ENCODE peak calls at places on chromosomes 7 and 10, in seven cellular contexts. A, U, D, K, M, H and T are unnamed samples. For H3K4me1, the result is how much of the 10 kb centered on the place peaks cover.

GRCh38 chr10:120948889-120949382 is 97.8 kb downstream of the WDR11 start:
- DNase-seq in K (peak), U (peak), A (peak), M (peak), D (peak), H (peak), T (peak)

GRCh38 chr7:76397409-76398183 is 11.9 kb downstream of the SSC4D start:
- DNase-seq in A (peak), K (peak), M (peak), D (peak), U (peak), H (peak), T (peak)

GRCh38 chr10:104309980-104310978 is 28.0 kb downstream of the ITPRIP start:
- DNase-seq in A (peak), H (no peak), M (peak), D (peak), K (peak), U (peak), T (peak)

GRCh38 chr10:29530112-29530976 is 104.4 kb downstream of the SVIL start:
- DNase-seq in A (no peak), U (no peak), D (no peak), H (no peak), M (no peak), K (no peak), T (no peak)

GRCh38 chr7:24597014-24597413 is 23.8 kb downstream of the PALS2 start:
- DNase-seq in H (no peak), K (no peak), M (no peak), D (no peak), A (no peak), U (no peak), T (no peak)

GRCh38 chr7:11343818-11344413 is 370.2 kb downstream of the PHF14 start:
- DNase-seq in A (no peak), D (peak), K (no peak), H (no peak), M (no peak), U (no peak), T (peak)

GRCh38 chr10:50990568-50991495 is 83.5 kb upstream of the PRKG1 start:
- DNase-seq in A (peak), U (peak), D (peak), M (peak), H (peak), K (peak), T (peak)

GRCh38 chr7:102415685-102416225 is 17.6 kb upstream of the ORAI2 start:
- DNase-seq in M (no peak), K (no peak), U (no peak), H (no peak), D (no peak), A (no peak), T (no peak)

GRCh38 chr10:568848-569247 is 120.6 kb downstream of the DIP2C start:
- DNase-seq in A (no peak), K (no peak), D (no peak), U (no peak), M (no peak), H (no peak), T (no peak)

GRCh38 chr10:101695404-101695732 is 398 bp upstream of the FBXW4 start:
- DNase-seq in D (no peak), A (no peak), K (no peak), M (no peak), H (no peak), U (no peak), T (no peak)

GRCh38 chr10:101696632-101697031 is 1.7 kb upstream of the FBXW4 start:
- DNase-seq in A (no peak), D (no peak), U (no peak), K (no peak), M (no peak), H (no peak), T (no peak)

GRCh38 chr10:101693701-101694055 is 1.3 kb downstream of the FBXW4 start:
- DNase-seq in K (no peak), A (no peak), D (peak), H (peak), M (no peak), U (peak), T (peak)

GRCh38 chr10:101694674-101695403 is at the start of gene FBXW4:
- DNase-seq in D (peak), U (peak), A (peak), M (peak), H (peak), K (peak), T (peak)

GRCh38 chr10:101694056-101694673 is 805 bp downstream of the FBXW4 start:
- DNase-seq in K (peak), U (peak), D (peak), H (peak), A (peak), M (peak), T (peak)
- H3K4me3 ChIP-seq in K (peak), U (peak), D (peak), H (peak), A (peak), M (peak), T (peak)

DNA sequence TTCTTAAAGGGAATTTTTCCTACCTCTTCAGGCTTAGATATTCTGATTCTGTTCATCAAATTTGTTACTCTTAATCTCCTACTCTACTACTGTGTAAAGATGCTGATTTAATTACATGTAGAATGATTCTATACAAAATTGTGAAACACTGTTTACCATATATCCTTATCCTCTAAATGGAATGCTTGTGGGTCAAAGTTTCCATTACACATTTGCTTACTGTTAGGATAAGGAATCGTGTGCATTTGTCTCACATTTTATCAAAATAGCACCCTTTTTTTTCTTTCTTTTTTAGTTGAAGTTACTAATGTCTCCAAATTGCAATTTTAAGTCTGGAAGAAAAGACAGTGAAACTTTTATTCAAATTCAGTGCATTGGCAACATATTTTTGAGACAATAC is 65.3 kb downstream of the TFEC start:
- DNase-seq in U (no peak), K (no peak), A (no peak), D (no peak), H (no peak), M (no peak), T (peak)
- H3K4me1 ChIP-seq in U (under half), K (under half), A (under half), D (under half), H (under half), M (under half), T (under half)

DNA sequence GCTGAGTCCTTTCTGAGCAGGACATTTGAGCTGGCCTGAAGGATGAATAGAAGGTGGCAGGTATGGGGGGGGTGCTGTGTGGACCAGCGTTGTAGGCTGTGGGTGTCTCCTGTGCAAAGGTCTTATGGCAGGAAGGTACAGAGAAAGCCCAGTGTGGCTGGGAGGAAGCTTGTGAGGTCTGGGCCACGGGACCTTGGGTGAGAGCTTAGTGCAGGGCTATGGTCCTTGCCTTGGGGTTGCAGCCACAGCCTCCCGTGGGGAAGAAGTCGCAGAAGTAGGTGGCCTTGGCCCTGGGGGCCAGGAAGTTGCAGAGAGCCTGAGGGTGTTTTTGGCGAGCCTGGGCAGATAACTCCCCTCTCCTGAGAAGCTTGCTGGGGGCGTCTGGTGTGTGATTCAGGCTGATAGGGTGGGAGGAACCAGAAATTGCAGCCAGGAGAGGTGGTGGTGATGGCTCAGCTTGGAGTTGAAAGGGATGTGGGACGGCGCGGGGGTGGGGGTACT is 172.0 kb upstream of the TNRC18 start:
- DNase-seq in U (peak), D (no peak), M (peak), H (no peak), K (no peak), A (no peak), T (no peak)
- H3K4me3 ChIP-seq in U (peak), D (peak), M (peak), H (peak), K (peak), A (peak), T (peak)

DNA sequence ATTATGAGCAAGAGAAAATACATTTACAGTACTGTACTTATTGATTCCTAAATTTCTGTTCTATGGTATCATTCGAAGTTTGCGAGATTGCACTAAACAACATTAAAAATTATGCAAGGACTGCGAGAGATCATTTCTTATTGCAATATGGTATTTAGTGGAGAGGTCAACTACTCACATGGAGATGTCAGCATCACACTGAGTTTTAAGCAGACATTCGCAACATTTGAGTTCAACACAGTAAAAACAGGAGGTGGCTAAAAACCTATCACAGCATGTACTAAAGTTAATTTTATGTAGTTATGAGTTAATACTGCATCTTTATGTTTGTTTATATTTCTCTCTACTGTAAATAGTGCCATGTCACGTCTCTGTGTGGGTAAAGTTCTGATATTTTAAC is 53.5 kb downstream of the JMJD1C start:
- DNase-seq in H (no peak), K (no peak), D (no peak), M (no peak), A (no peak), U (no peak), T (no peak)
- H3K4me1 ChIP-seq in H (under half), K (under half), D (under half), M (under half), A (under half), U (under half), T (under half)

DNA sequence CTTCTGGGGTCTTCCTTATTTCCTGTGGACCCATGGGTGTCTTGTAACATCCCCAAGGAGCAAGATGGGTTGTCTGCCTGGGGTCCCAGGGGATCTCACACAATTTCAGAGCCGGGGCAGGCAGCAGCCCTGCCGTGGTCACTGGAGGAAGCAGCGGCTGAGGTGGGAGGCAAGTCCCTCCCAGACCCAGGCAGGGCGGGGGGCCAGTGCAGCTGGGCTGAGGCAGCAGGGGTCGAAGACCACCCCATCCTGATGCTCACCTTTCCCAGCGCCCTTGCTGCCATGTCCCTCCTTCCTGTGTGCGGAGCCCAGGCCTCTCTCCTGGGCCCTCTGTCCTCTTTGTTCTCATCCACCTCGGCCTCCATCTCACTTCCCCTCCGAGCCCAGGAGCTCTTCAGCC is 583.0 kb upstream of the COBL start:
- DNase-seq in M (no peak), A (no peak), D (no peak), K (no peak), U (no peak), H (no peak), T (no peak)
- H3K4me3 ChIP-seq in M (no peak), A (no peak), D (no peak), K (no peak), U (no peak), H (no peak), T (no peak)

GRCh38 chr10:123858907-123859650 is 32.5 kb downstream of the CPXM2 start:
- DNase-seq in D (no peak), K (no peak), A (no peak), H (no peak), M (no peak), U (no peak), T (no peak)

GRCh38 chr10:123858039-123858740 is 33.4 kb downstream of the CPXM2 start:
- DNase-seq in M (no peak), A (peak), U (no peak), K (no peak), H (no peak), D (peak), T (peak)

GRCh38 chr10:123860856-123861255 is 30.8 kb downstream of the CPXM2 start:
- DNase-seq in M (no peak), U (no peak), D (no peak), H (no peak), A (no peak), K (no peak), T (no peak)

GRCh38 chr10:123859651-123860045 is 32.0 kb downstream of the CPXM2 start:
- DNase-seq in M (no peak), U (no peak), D (no peak), K (no peak), A (no peak), H (no peak), T (no peak)

GRCh38 chr10:123860209-123860608 is 31.4 kb downstream of the CPXM2 start:
- DNase-seq in A (no peak), D (no peak), U (no peak), M (no peak), K (no peak), H (no peak), T (no peak)
- H3K4me1 ChIP-seq in A (under half), D (under half), U (under half), M (under half), K (under half), H (under half), T (under half)

DNA sequence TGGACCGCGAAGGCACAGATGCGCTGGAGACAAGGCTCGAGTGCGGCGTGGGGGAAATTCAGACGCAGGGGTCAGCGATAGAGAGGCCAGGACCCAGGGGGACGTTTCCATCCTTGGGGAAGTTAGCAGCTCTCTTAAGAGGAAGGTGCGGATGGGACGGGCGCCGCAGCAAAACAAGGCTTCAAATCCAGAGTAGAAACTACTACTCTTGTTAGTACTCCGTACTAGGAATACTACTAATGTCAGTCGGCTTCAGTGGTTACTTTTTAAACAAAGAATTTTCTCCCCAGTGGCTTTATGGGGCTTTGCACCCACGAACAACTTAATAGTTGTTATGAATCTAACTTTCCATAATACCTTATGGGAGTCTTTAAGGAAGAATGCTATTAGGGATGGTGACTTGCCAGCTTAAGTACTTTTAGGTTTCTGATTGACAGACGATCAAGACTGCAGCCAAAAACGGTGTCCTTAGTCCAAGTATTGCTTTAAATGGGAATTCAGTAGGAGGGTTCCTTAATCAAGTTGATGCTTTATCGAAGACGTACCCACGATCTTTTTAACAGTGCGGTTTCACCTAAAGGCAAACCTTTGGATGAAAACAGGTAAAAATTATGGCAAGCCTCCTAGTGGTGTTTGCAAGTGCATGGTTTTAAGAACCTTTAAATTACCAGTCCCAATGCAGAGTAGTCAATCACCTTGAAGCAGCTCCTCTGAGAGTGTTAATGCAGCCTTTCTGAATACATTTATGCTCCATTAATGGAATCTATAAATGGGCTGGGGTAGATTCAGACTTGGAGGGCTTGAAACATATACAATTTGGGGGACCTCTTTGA is 868 bp upstream of the IDE start:
- DNase-seq in K (no peak), M (no peak), U (peak), H (no peak), A (no peak), D (no peak), T (no peak)
- H3K4me3 ChIP-seq in K (peak), M (peak), U (peak), H (peak), A (peak), D (peak), T (peak)

DNA sequence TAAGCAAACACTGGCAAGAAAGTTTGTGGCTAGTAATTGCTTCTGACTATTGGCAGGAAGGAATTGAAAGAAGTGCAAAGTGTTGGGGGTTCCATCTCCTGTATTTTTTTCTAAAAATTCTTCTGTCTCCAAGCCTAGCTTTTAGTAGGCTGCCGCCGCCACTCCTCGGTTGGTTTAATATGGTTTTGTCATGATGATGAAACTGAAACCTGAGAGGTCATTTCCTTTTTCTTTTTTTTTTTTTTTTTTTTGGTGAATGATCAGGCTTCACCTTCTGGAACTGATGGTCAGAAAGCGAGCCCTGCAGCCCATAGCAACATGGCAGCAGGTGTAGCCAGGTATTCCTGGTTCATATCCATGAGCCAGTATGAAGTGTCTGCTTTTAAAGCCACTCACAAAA is 75.3 kb upstream of the AGBL3 start:
- DNase-seq in H (no peak), A (no peak), D (no peak), K (no peak), U (no peak), M (no peak), T (no peak)
- H3K4me1 ChIP-seq in H (under half), A (under half), D (under half), K (under half), U (under half), M (under half), T (under half)

GRCh38 chr7:158369866-158370265 is 217.8 kb downstream of the PTPRN2 start:
- DNase-seq in M (no peak), K (no peak), U (no peak), H (no peak), A (peak), D (no peak), T (no peak)
- H3K4me3 ChIP-seq in M (no peak), K (no peak), U (no peak), H (no peak), A (no peak), D (no peak), T (no peak)